ENCODE peak calls at places on chromosomes 2 and 18, in four cellular contexts. Q is K562, D is HepG2, X is WTC11. W is an unnamed sample.

GRCh38 chr2:2764739-2765138 is 433.7 kb upstream of the MYT1L start:
- DNase-seq in Q (no peak), X (no peak), D (no peak), W (no peak)

GRCh38 chr2:111523009-111523408 is 361.0 kb downstream of the ANAPC1 start:
- DNase-seq in Q (no peak), X (no peak), D (no peak), W (no peak)

GRCh38 chr2:191245046-191245868 is at the start of gene MYO1B:
- DNase-seq in D (peak; percentile 81), X (peak; percentile 86), Q (peak; percentile 10), W (peak; percentile 76)

GRCh38 chr2:173963323-173963816 is 1.8 kb downstream of the SP3 start:
- DNase-seq in X (no peak), D (peak; percentile 71), Q (no peak), W (peak; percentile 27)

GRCh38 chr2:120901213-120901612 is 165.5 kb downstream of the GLI2 start:
- DNase-seq in X (no peak), D (no peak), Q (no peak), W (no peak)

GRCh38 chr18:58572181-58572580 is 56.7 kb downstream of the ALPK2 start:
- DNase-seq in X (no peak), D (no peak), Q (no peak), W (no peak)

GRCh38 chr2:177753682-177754475 is 318.7 kb downstream of the PDE11A start:
- DNase-seq in D (no peak), Q (peak; percentile 78), X (peak; percentile 31), W (peak; percentile 40)

GRCh38 chr2:223032187-223033142 is 19.5 kb upstream of the KCNE4 start:
- DNase-seq in D (no peak), X (no peak), Q (no peak), W (no peak)

GRCh38 chr2:34831096-34831495 is 1232.0 kb upstream of the FAM98A start:
- DNase-seq in X (no peak), D (no peak), Q (no peak), W (no peak)

GRCh38 chr2:3421053-3421452 is 41.6 kb downstream of the TRAPPC12 start:
- DNase-seq in D (no peak), X (no peak), Q (no peak), W (no peak)

GRCh38 chr2:41710944-41711343 is 336.9 kb upstream of the PKDCC start:
- DNase-seq in X (no peak), D (no peak), Q (no peak), W (no peak)

GRCh38 chr2:216665240-216665639 is 30.1 kb downstream of the IGFBP5 start:
- DNase-seq in D (no peak), Q (no peak), X (peak; percentile 33), W (no peak)

GRCh38 chr2:106956879-106957278 is 70.9 kb upstream of the ST6GAL2 start:
- DNase-seq in D (no peak), Q (no peak), X (no peak), W (no peak)

GRCh38 chr2:46306988-46307655 is 9.9 kb downstream of the EPAS1 start:
- DNase-seq in X (no peak), D (peak; percentile 97), Q (no peak), W (no peak)

GRCh38 chr18:58195278-58195721 is 151.3 kb downstream of the NEDD4L start:
- DNase-seq in Q (no peak), X (peak; percentile 58), D (no peak), W (no peak)

GRCh38 chr2:206670531-206671319 is 28.4 kb downstream of the FAM237A start:
- DNase-seq in X (no peak), Q (no peak), D (peak; percentile 9), W (no peak)
- TF ChIP-seq ELF4 in X (no peak), Q (no peak), D (no peak), W (no peak)

GRCh38 chr2:231924889-231925275 is 1.3 kb downstream of the NPPC start:
- DNase-seq in Q (no peak), X (no peak), D (no peak), W (no peak)

GRCh38 chr2:231926761-231927565 is 767 bp upstream of the NPPC start:
- DNase-seq in X (peak; percentile 69), D (no peak), Q (no peak), W (no peak)

GRCh38 chr2:231925303-231926179 is 655 bp downstream of the NPPC start:
- DNase-seq in X (peak; percentile 88), Q (peak; percentile 83), D (peak; percentile 73), W (peak; percentile 84)

GRCh38 chr2:231927566-231927890 is 1.3 kb upstream of the NPPC start:
- DNase-seq in X (no peak), Q (no peak), D (no peak), W (no peak)

DNA sequence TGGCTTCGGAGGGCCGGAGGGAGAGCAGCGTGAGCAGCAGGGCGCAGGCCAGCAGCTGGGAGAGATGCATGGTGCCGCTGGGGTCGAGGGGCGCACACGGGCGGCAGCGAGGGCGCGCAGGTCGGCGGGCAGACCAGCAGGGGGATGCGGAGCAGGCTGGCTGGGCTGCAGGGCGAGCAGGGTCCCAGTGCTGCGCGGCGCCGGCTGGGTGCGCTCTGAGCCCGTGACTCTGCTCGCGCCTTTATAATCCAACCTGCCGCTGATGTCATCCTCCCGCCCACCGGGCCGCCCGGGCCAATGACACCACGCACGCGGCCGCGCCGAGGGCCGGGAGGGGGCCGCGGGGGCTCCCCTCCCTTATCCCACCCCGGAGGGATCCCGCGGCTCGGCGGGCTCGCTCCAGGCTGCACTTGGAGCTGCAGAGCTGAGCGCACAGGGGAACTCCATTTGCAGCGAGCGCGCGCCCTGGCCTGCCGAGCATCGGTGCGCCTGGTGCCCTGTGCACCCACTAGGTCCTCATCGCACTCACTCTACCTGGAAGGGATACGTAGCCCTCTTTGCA is at the start of gene NPPC:
- DNase-seq in X (peak; percentile 76), D (peak; percentile 62), Q (peak; percentile 56), W (peak; percentile 81)
- TF ChIP-seq ELF4 in X (no peak), D (no peak), Q (no peak), W (peak; percentile 23)

GRCh38 chr2:182115258-182115657 is 129.6 kb downstream of the PPP1R1C start:
- DNase-seq in X (no peak), Q (no peak), D (no peak), W (no peak)
- TF ChIP-seq ELF4 in X (no peak), Q (no peak), D (no peak), W (no peak)

GRCh38 chr2:213752575-213752974 is 468.3 kb downstream of the SPAG16 start:
- DNase-seq in D (no peak), Q (no peak), X (no peak), W (no peak)

GRCh38 chr2:213751446-213751845 is 467.2 kb downstream of the SPAG16 start:
- DNase-seq in D (no peak), X (no peak), Q (no peak), W (no peak)
- TF ChIP-seq ELF4 in D (no peak), X (no peak), Q (no peak), W (no peak)